ENCODE peak calls at places on chromosome 18, in eight cellular contexts. M is cardiac muscle cell, K is psoas muscle, F is endothelial cell of umbilical vein, N is esophagus squamous epithelium, J is GM23338, E is pancreas, X is brain microvascular endothelial cell. A is an unnamed sample.

GRCh38 chr18:6069103-6069502 is 173.8 kb upstream of the TMEM200C start:
- DNase-seq in M (no peak), K (no peak), F (no peak), N (no peak), J (no peak), E (no peak), X (no peak), A (no peak)

GRCh38 chr18:79510731-79511141 is 115.0 kb downstream of the NFATC1 start:
- DNase-seq in M (no peak), K (peak; percentile 39), F (no peak), N (no peak), J (no peak), E (no peak), X (no peak), A (no peak)

GRCh38 chr18:47075098-47075883 is 39.9 kb upstream of the ELOA2 start:
- DNase-seq in M (peak; percentile 1), K (no peak), F (no peak), N (no peak), J (peak; percentile 54), E (no peak), X (peak; percentile 5), A (peak; percentile 64)

GRCh38 chr18:3345452-3345851 is 83.5 kb downstream of the MYL12B start:
- DNase-seq in M (peak; percentile 55), K (no peak), F (no peak), N (no peak), J (no peak), E (no peak), X (no peak), A (no peak)

GRCh38 chr18:55247032-55247431 is 287.8 kb upstream of the CCDC68 start:
- DNase-seq in M (no peak), K (no peak), F (no peak), N (no peak), J (no peak), E (no peak), X (no peak), A (no peak)

GRCh38 chr18:48676756-48677368 is 138.0 kb downstream of the CTIF start:
- DNase-seq in M (peak; percentile 58), K (peak; percentile 87), F (peak; percentile 47), N (no peak), J (peak; percentile 91), E (peak; percentile 80), X (peak; percentile 27), A (no peak)

GRCh38 chr18:11905613-11906012 is 2.5 kb downstream of the MPPE1 start:
- DNase-seq in M (no peak), K (no peak), F (no peak), N (no peak), J (peak; percentile 31), E (no peak), X (no peak), A (no peak)

GRCh38 chr18:36349552-36349951 is 52.0 kb downstream of the FHOD3 start:
- DNase-seq in M (no peak), K (peak; percentile 64), F (no peak), N (no peak), J (no peak), E (no peak), X (no peak), A (no peak)

GRCh38 chr18:79706658-79707057 is 27.1 kb downstream of the CTDP1 start:
- DNase-seq in M (no peak), K (no peak), F (no peak), N (no peak), J (no peak), E (no peak), X (no peak), A (no peak)

GRCh38 chr18:36872329-36872728 is 43.4 kb downstream of the KIAA1328 start:
- DNase-seq in M (no peak), K (no peak), F (no peak), N (no peak), J (peak; percentile 41), E (no peak), X (no peak), A (no peak)

GRCh38 chr18:47175895-47176575 is at the start of gene IER3IP1:
- DNase-seq in M (peak; percentile 95), K (peak; percentile 96), F (peak; percentile 93), N (peak; percentile 25), J (peak; percentile 94), E (peak; percentile 96), X (peak; percentile 92), A (peak; percentile 85)

GRCh38 chr18:80033181-80034067 is 810 bp upstream of the RBFA start:
- DNase-seq in M (peak; percentile 56), K (no peak), F (no peak), N (peak; percentile 76), J (peak; percentile 84), E (no peak), X (peak; percentile 83), A (no peak)

GRCh38 chr18:36281941-36282340 is 15.6 kb upstream of the FHOD3 start:
- DNase-seq in M (peak; percentile 22), K (no peak), F (no peak), N (no peak), J (no peak), E (no peak), X (no peak), A (no peak)

GRCh38 chr18:59202258-59202820 is 17.6 kb upstream of the GRP start:
- DNase-seq in M (no peak), K (no peak), F (no peak), N (no peak), J (no peak), E (no peak), X (no peak), A (no peak)

GRCh38 chr18:59198215-59198614 is 21.7 kb upstream of the GRP start:
- DNase-seq in M (no peak), K (no peak), F (no peak), N (no peak), J (no peak), E (no peak), X (no peak), A (no peak)

GRCh38 chr18:59196161-59196560 is 23.8 kb upstream of the GRP start:
- DNase-seq in M (no peak), K (no peak), F (no peak), N (no peak), J (no peak), E (no peak), X (no peak), A (no peak)

GRCh38 chr18:59200787-59201186 is 19.2 kb upstream of the GRP start:
- DNase-seq in M (no peak), K (no peak), F (no peak), N (no peak), J (peak; percentile 33), E (no peak), X (no peak), A (no peak)

GRCh38 chr18:59197636-59198035 is 22.3 kb upstream of the GRP start:
- DNase-seq in M (no peak), K (no peak), F (no peak), N (no peak), J (no peak), E (no peak), X (no peak), A (no peak)
- H3K27me3 ChIP-seq in M (peaks cover 3% of the 10 kb centered on the region), K (no peaks in the 10 kb centered on the region), F (no peaks in the 10 kb centered on the region), N (no peaks in the 10 kb centered on the region), J (no peaks in the 10 kb centered on the region), E (no peaks in the 10 kb centered on the region), X (peaks cover 11% of the 10 kb centered on the region), A (peaks cover 54% of the 10 kb centered on the region)

GRCh38 chr18:45218436-45218835 is 396.8 kb upstream of the SLC14A2 start:
- DNase-seq in M (no peak), K (no peak), F (no peak), N (no peak), J (no peak), E (no peak), X (no peak), A (no peak)

GRCh38 chr18:45208164-45208563 is 407.1 kb upstream of the SLC14A2 start:
- DNase-seq in M (no peak), K (no peak), F (no peak), N (no peak), J (no peak), E (no peak), X (no peak), A (no peak)

GRCh38 chr18:45212186-45213039 is 402.9 kb upstream of the SLC14A2 start:
- DNase-seq in M (peak; percentile 91), K (peak; percentile 87), F (peak; percentile 76), N (peak; percentile 28), J (peak; percentile 92), E (peak; percentile 80), X (peak; percentile 79), A (peak; percentile 64)

GRCh38 chr18:45207328-45207727 is 407.9 kb upstream of the SLC14A2 start:
- DNase-seq in M (no peak), K (no peak), F (no peak), N (no peak), J (no peak), E (no peak), X (no peak), A (no peak)

DNA sequence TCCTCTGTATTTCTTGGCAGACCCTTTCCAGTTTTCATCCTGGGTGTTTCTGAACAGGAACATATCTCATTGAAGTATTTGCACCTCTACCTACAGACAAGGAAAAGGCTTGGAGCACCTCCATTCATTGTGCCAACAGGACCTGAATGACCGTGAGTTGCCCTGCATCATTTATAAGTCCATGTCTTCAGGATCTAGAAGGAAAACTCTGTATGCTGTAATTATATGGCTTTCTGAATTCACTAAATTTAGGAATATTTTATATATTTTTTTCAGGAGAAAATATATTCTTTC is 402.3 kb upstream of the SLC14A2 start:
- DNase-seq in M (no peak), K (no peak), F (no peak), N (no peak), J (no peak), E (no peak), X (no peak), A (no peak)
- TF ChIP-seq CTCF in M (no peak), K (no peak), F (no peak), N (no peak), J (no peak), E (no peak), X (no peak), A (no peak)

DNA sequence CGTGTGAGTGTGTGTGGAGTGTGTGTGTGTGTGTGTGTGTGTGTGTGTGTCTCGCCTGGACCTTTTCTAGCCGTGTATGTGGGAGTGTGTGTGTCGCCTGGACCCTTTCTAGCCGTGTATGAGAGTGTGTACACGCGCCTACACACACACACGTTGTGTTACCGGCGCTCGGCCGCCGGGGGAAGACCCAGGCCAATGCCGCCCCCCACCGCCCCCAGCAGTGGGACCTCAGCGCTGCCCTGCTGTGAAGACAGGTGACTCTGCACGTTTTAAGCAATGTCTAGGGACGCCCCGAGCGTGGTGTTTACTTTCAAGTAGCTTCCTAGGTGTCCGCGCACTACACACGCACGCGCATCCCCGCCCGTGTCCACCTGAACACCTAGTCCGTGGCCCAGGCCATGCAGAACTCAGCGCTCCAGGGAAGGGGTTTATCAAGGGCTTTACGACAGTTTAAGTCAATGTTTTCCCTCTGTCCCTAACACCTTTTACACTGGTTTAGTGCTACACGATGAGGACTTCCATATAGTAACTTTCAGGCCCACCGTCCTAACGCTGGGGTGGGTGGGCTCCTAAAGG is 1.2 kb upstream of the BCL2 start:
- DNase-seq in M (peak; percentile 61), K (peak; percentile 61), F (peak; percentile 40), N (peak; percentile 17), J (peak; percentile 67), E (peak; percentile 66), X (no peak), A (no peak)
- H3K27ac ChIP-seq in M (no peak overlapping the region), K (peak overlapping the region; percentile 87), F (peak overlapping the region; percentile 44), N (peak overlapping the region; percentile 89), J (no peak overlapping the region), E (peak overlapping the region; percentile 67), X (no peak overlapping the region), A (no peak overlapping the region)

DNA sequence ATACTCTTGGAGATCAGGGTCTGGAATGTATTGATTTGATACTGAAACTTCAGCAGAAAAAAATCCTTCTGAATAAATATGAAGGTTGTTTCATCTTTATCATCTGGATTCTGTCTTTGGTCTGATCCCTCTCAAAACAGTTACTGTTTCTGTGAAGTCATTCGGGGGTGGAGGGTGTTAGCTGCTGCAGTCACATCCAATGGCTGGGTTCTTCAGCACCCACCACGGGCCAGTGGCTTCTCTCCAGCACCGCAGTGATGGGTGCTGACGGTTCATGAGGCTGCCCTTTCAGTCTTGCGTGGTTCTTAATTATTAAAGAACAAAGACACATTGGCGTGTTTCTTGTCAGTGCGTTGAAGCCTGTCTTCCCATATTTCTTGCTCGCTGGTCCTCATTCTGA is 148.0 kb downstream of the LDLRAD4 start:
- DNase-seq in M (no peak), K (no peak), F (no peak), N (no peak), J (no peak), E (no peak), X (no peak), A (no peak)
- H3K27me3 ChIP-seq in M (no peaks in the 10 kb centered on the region), K (no peaks in the 10 kb centered on the region), F (no peaks in the 10 kb centered on the region), N (no peaks in the 10 kb centered on the region), J (no peaks in the 10 kb centered on the region), E (no peaks in the 10 kb centered on the region), X (no peaks in the 10 kb centered on the region), A (no peaks in the 10 kb centered on the region)

A was measured in foreskin keratinocyte.